ENCODE peak calls at places on chromosomes 16 and 17, in eight cellular contexts. J is T47D; Z is globus pallidus; B is esophagus squamous epithelium; I is CD4-positive, CD25-positive, alpha-beta regulatory T cell; P is activated CD8-positive, alpha-beta memory T cell treated with anti-CD3 and anti-CD28 coated beads for 1 hour; C is heart left ventricle; T is posterior cingulate gyrus. H is an unnamed sample.

GRCh38 chr17:55458977-55459376 is 37.3 kb upstream of the MMD start:
- DNase-seq in J (no peak), Z (no peak), B (no peak), I (peak; percentile 8), P (no peak), C (no peak), T (no peak), H (no peak)

GRCh38 chr17:61583242-61583641 is 7.8 kb downstream of the NACA2 start:
- DNase-seq in J (peak; percentile 75), Z (no peak), B (no peak), I (peak; percentile 31), P (no peak), C (no peak), T (no peak), H (peak; percentile 58)

GRCh38 chr16:69564845-69565610 is 738 bp upstream of the NFAT5 start:
- DNase-seq in J (no peak), Z (no peak), B (no peak), I (peak; percentile 50), P (no peak), C (no peak), T (no peak), H (no peak)

GRCh38 chr17:80068301-80069160 is 32.1 kb downstream of the CCDC40 start:
- DNase-seq in J (no peak), Z (no peak), B (no peak), I (no peak), P (no peak), C (peak; percentile 42), T (no peak), H (peak; percentile 50)

GRCh38 chr16:57501492-57501891 is 15.2 kb upstream of the DOK4 start:
- DNase-seq in J (no peak), Z (no peak), B (no peak), I (no peak), P (no peak), C (no peak), T (peak; percentile 33), H (no peak)

GRCh38 chr17:34151081-34151480 is 104.0 kb upstream of the CCL2 start:
- DNase-seq in J (no peak), Z (no peak), B (no peak), I (no peak), P (no peak), C (no peak), T (no peak), H (no peak)

GRCh38 chr16:81445143-81445922 is 725 bp downstream of the CMIP start:
- DNase-seq in J (peak; percentile 77), Z (no peak), B (no peak), I (peak; percentile 51), P (no peak), C (no peak), T (peak; percentile 93), H (no peak)

GRCh38 chr17:7475764-7476422 is 3.5 kb downstream of the ZBTB4 start:
- DNase-seq in J (no peak), Z (no peak), B (no peak), I (no peak), P (no peak), C (peak; percentile 74), T (peak; percentile 66), H (no peak)

GRCh38 chr17:79026345-79027273 is 2.6 kb downstream of the C1QTNF1 start:
- DNase-seq in J (no peak), Z (no peak), B (no peak), I (no peak), P (no peak), C (no peak), T (peak; percentile 68), H (peak; percentile 62)

GRCh38 chr17:81050645-81051625 is 16.0 kb downstream of the BAIAP2 start:
- DNase-seq in J (no peak), Z (no peak), B (no peak), I (no peak), P (no peak), C (no peak), T (no peak), H (no peak)

GRCh38 chr17:77840156-77840555 is 118.3 kb upstream of the TNRC6C start:
- DNase-seq in J (no peak), Z (no peak), B (no peak), I (no peak), P (no peak), C (no peak), T (peak; percentile 72), H (no peak)

GRCh38 chr17:81076097-81076754 is 41.3 kb downstream of the BAIAP2 start:
- DNase-seq in J (no peak), Z (no peak), B (no peak), I (no peak), P (no peak), C (no peak), T (peak; percentile 92), H (no peak)

GRCh38 chr17:49523706-49524472 is 28.8 kb downstream of the NGFR start:
- DNase-seq in J (no peak), Z (no peak), B (no peak), I (peak; percentile 51), P (no peak), C (no peak), T (peak; percentile 81), H (no peak)

GRCh38 chr16:35749253-35750141 is 2290.1 kb downstream of the TP53TG3F start:
- DNase-seq in J (no peak), Z (no peak), B (no peak), I (no peak), P (no peak), C (no peak), T (peak; percentile 66), H (no peak)

GRCh38 chr17:9645858-9646555 is 690 bp downstream of the USP43 start:
- DNase-seq in J (peak; percentile 30), Z (no peak), B (no peak), I (peak; percentile 16), P (no peak), C (peak; percentile 22), T (peak; percentile 86), H (peak; percentile 21)

GRCh38 chr16:88310796-88311605 is 71.8 kb upstream of the ZNF469 start:
- DNase-seq in J (no peak), Z (no peak), B (no peak), I (no peak), P (no peak), C (no peak), T (peak; percentile 72), H (no peak)

GRCh38 chr17:73228748-73229236 is 32.9 kb downstream of the CPSF4L start:
- DNase-seq in J (no peak), Z (peak; percentile 56), B (no peak), I (peak; percentile 72), P (no peak), C (peak; percentile 44), T (peak; percentile 85), H (peak; percentile 53)

GRCh38 chr16:87383522-87384161 is at the start of gene FBXO31:
- DNase-seq in J (peak; percentile 88), Z (peak; percentile 91), B (peak; percentile 41), I (peak; percentile 82), P (peak; percentile 68), C (peak; percentile 91), T (peak; percentile 99), H (peak; percentile 85)

GRCh38 chr17:43814026-43814425 is 18.9 kb downstream of the MPP3 start:
- DNase-seq in J (no peak), Z (no peak), B (no peak), I (no peak), P (no peak), C (no peak), T (peak; percentile 77), H (no peak)

GRCh38 chr16:1124795-1125194 is 28.1 kb upstream of the CACNA1H start:
- DNase-seq in J (no peak), Z (no peak), B (no peak), I (no peak), P (no peak), C (no peak), T (no peak), H (no peak)

GRCh38 chr16:58243528-58244004 is 45.7 kb upstream of the CSNK2A2 start:
- DNase-seq in J (no peak), Z (no peak), B (no peak), I (peak; percentile 49), P (no peak), C (no peak), T (no peak), H (no peak)

GRCh38 chr17:80477647-80478478 is 1.5 kb upstream of the NPTX1 start:
- DNase-seq in J (no peak), Z (no peak), B (no peak), I (peak; percentile 47), P (no peak), C (no peak), T (peak; percentile 96), H (peak; percentile 88)

GRCh38 chr16:86614699-86615098 is 36.4 kb downstream of the FOXL1 start:
- DNase-seq in J (no peak), Z (no peak), B (no peak), I (no peak), P (no peak), C (no peak), T (no peak), H (no peak)

GRCh38 chr16:67063008-67063407 is 34.1 kb downstream of the CBFB start:
- DNase-seq in J (no peak), Z (no peak), B (no peak), I (no peak), P (no peak), C (no peak), T (no peak), H (no peak)

GRCh38 chr16:87329436-87330256 is 12.5 kb upstream of the C16orf95 start:
- DNase-seq in J (no peak), Z (no peak), B (no peak), I (no peak), P (no peak), C (no peak), T (peak; percentile 70), H (no peak)

GRCh38 chr16:4217246-4218131 is 24.4 kb downstream of the SRL start:
- DNase-seq in J (no peak), Z (no peak), B (no peak), I (no peak), P (no peak), C (peak; percentile 77), T (no peak), H (no peak)

GRCh38 chr16:66344533-66345145 is 21.9 kb upstream of the CDH5 start:
- DNase-seq in J (no peak), Z (no peak), B (no peak), I (peak; percentile 50), P (no peak), C (no peak), T (peak; percentile 9), H (peak; percentile 26)

GRCh38 chr17:1490643-1491405 is 1.7 kb downstream of the MYO1C start:
- DNase-seq in J (peak; percentile 72), Z (no peak), B (no peak), I (peak; percentile 69), P (no peak), C (peak; percentile 86), T (peak; percentile 91), H (peak; percentile 67)

GRCh38 chr17:80879723-80880649 is 111.7 kb upstream of the CHMP6 start:
- DNase-seq in J (no peak), Z (no peak), B (no peak), I (no peak), P (no peak), C (no peak), T (peak; percentile 69), H (no peak)

GRCh38 chr16:261031-261691 is 14.6 kb downstream of the RGS11 start:
- DNase-seq in J (no peak), Z (no peak), B (no peak), I (no peak), P (no peak), C (no peak), T (peak; percentile 87), H (no peak)